ENCODE peak calls at places on chromosomes 2 and 18, in nine cellular contexts. K is K562, H is endothelial cell of umbilical vein, I is H1, M is HCT116, N is prostate gland, S is sigmoid colon, J is breast epithelium, R is Panc1. Z is an unnamed sample.

GRCh38 chr2:149413487-149413886 is 83.1 kb downstream of the LYPD6 start:
- DNase-seq in S (no peak), J (no peak), I (no peak), R (no peak), M (no peak), H (no peak), N (no peak), K (no peak), Z (no peak)

GRCh38 chr2:241842620-241843211 is 16.0 kb downstream of the PDCD1 start:
- DNase-seq in I (peak), S (peak), R (no peak), H (no peak), N (no peak), J (no peak), M (no peak), K (no peak), Z (no peak)

GRCh38 chr2:5748941-5749731 is 57.0 kb downstream of the SOX11 start:
- DNase-seq in K (no peak), R (no peak), H (no peak), I (no peak), J (peak), M (no peak), N (peak), S (no peak), Z (no peak)

GRCh38 chr2:44745460-44745859 is 196.0 kb upstream of the SIX3 start:
- DNase-seq in I (no peak), N (no peak), J (no peak), M (no peak), R (no peak), S (no peak), K (no peak), H (no peak), Z (no peak)

GRCh38 chr2:234873103-234873827 is 78.6 kb upstream of the SH3BP4 start:
- DNase-seq in R (no peak), I (no peak), K (no peak), N (no peak), M (no peak), H (no peak), S (no peak), J (no peak), Z (no peak)

GRCh38 chr2:168136392-168136977 is 110.9 kb downstream of the STK39 start:
- DNase-seq in R (peak), J (no peak), N (no peak), S (no peak), K (peak), M (peak), I (no peak), H (peak), Z (no peak)

GRCh38 chr2:219022616-219023015 is 18.7 kb downstream of the CFAP65 start:
- DNase-seq in S (peak), M (no peak), N (no peak), R (no peak), I (no peak), K (no peak), J (no peak), H (no peak), Z (no peak)

GRCh38 chr2:76679025-76679396 is 843.2 kb downstream of the LRRTM4 start:
- DNase-seq in K (no peak), J (no peak), M (no peak), S (no peak), H (no peak), I (no peak), R (no peak), N (no peak), Z (no peak)

GRCh38 chr2:207423886-207424285 is 105.9 kb upstream of the CREB1 start:
- DNase-seq in M (no peak), N (no peak), K (peak), R (no peak), I (no peak), S (no peak), H (no peak), J (no peak), Z (no peak)

GRCh38 chr18:11987527-11987926 is 6.2 kb downstream of the IMPA2 start:
- DNase-seq in I (no peak), M (no peak), N (no peak), J (no peak), R (no peak), H (no peak), S (peak), K (no peak), Z (no peak)

GRCh38 chr2:200039847-200040246 is 84.5 kb downstream of the MAIP1 start:
- DNase-seq in N (no peak), R (no peak), M (no peak), I (no peak), S (no peak), K (no peak), J (no peak), H (no peak), Z (peak)

GRCh38 chr2:106649306-106649705 is 162.1 kb downstream of the CD8B2 start:
- DNase-seq in N (no peak), J (no peak), I (no peak), R (no peak), M (no peak), H (no peak), S (no peak), K (no peak), Z (no peak)

GRCh38 chr2:71552356-71552755 is 99.0 kb downstream of the DYSF start:
- DNase-seq in M (no peak), J (no peak), K (no peak), N (no peak), S (peak), I (no peak), R (no peak), H (no peak), Z (no peak)

GRCh38 chr2:51028829-51029228 is 3.1 kb downstream of the NRXN1 start:
- DNase-seq in S (no peak), M (no peak), R (no peak), H (no peak), J (no peak), I (no peak), N (no peak), K (no peak), Z (no peak)

GRCh38 chr2:23669413-23670244 is 257.3 kb downstream of the ATAD2B start:
- DNase-seq in N (peak), K (no peak), S (peak), I (no peak), M (no peak), J (peak), H (no peak), R (no peak), Z (no peak)

GRCh38 chr2:46958431-46959017 is 42.9 kb upstream of the MCFD2 start:
- DNase-seq in S (no peak), I (no peak), M (no peak), H (no peak), N (no peak), J (no peak), K (no peak), R (no peak), Z (no peak)

GRCh38 chr18:9468998-9469397 is 6.3 kb upstream of the RALBP1 start:
- DNase-seq in H (no peak), N (no peak), J (no peak), K (no peak), S (no peak), I (no peak), R (no peak), M (no peak), Z (no peak)

GRCh38 chr2:40097691-40098376 is 318.8 kb upstream of the THUMPD2 start:
- DNase-seq in M (no peak), K (no peak), R (peak), J (no peak), N (no peak), H (no peak), I (no peak), S (no peak), Z (no peak)

GRCh38 chr2:20939786-20940480 is 103.9 kb downstream of the APOB start:
- DNase-seq in I (no peak), R (no peak), N (peak), S (no peak), J (no peak), H (no peak), M (no peak), K (no peak), Z (no peak)

GRCh38 chr2:239361311-239361642 is 39.5 kb downstream of the HDAC4 start:
- DNase-seq in S (peak), H (no peak), N (no peak), R (no peak), K (peak), I (no peak), M (no peak), J (no peak), Z (no peak)

GRCh38 chr18:73316513-73316912 is 448.7 kb upstream of the NETO1 start:
- DNase-seq in J (no peak), I (no peak), N (no peak), R (no peak), K (no peak), M (no peak), S (no peak), H (no peak), Z (no peak)

GRCh38 chr2:191637182-191638078 is 40.5 kb upstream of the NABP1 start:
- DNase-seq in I (no peak), M (peak), H (peak), J (no peak), R (peak), N (no peak), S (no peak), K (peak), Z (no peak)

GRCh38 chr18:77632738-77633137 is 383.1 kb downstream of the GALR1 start:
- DNase-seq in S (no peak), H (no peak), J (no peak), R (no peak), M (no peak), I (no peak), K (no peak), N (no peak), Z (no peak)

GRCh38 chr18:77635858-77636257 is 386.2 kb downstream of the GALR1 start:
- DNase-seq in N (no peak), I (no peak), M (no peak), H (no peak), K (no peak), J (no peak), S (no peak), R (no peak), Z (no peak)

GRCh38 chr18:77634495-77634894 is 384.8 kb downstream of the GALR1 start:
- DNase-seq in R (no peak), N (no peak), K (no peak), J (no peak), S (no peak), I (no peak), M (no peak), H (no peak), Z (no peak)

GRCh38 chr18:77635441-77635840 is 385.8 kb downstream of the GALR1 start:
- DNase-seq in R (no peak), K (no peak), J (no peak), S (peak), M (no peak), H (no peak), N (no peak), I (no peak), Z (no peak)
- TF ChIP-seq POLR2AphosphoS5 in R (no peak), K (no peak), J (no peak), S (no peak), M (no peak), H (no peak), N (no peak), I (no peak), Z (no peak)

DNA sequence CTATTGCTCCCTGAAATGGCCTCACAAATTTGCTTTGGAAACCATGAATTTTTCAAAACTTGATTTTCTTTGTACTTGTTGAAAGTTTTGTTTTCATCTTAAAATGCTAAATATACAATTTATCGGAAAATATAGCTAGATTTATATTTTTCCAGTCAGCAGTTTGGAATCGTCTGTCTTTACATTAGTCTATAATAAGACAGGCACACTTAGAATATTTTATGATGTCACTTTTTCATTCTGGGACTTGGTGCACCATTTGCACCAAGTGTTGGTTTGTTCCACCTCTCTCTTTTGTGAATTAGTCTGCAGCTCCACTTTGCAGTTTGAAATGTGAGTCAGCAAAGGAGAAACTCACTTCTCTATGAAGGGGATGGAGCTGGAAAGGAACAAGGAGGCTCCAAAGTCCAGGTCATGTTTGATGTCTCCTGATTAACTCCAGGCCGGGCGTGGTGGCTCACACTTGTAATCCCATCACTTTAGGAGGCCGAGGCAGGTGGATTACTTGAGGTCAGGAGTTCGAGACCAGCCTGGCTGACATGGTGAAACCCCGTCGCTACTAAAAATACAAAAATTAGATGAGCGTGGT is 63.8 kb upstream of the RTN4 start:
- DNase-seq in S (no peak), J (no peak), H (no peak), M (no peak), R (no peak), K (no peak), I (no peak), N (no peak), Z (no peak)
- H3K27ac ChIP-seq in S (peak), J (peak), H (no peak), M (no peak), R (no peak), K (peak), I (no peak), N (no peak), Z (no peak)

GRCh38 chr18:45636110-45636509 is 20.8 kb downstream of the SLC14A2 start:
- DNase-seq in H (no peak), N (no peak), S (no peak), M (no peak), J (no peak), I (no peak), R (no peak), K (no peak), Z (no peak)
- TF ChIP-seq POLR2AphosphoS5 in H (no peak), N (no peak), S (no peak), M (no peak), J (no peak), I (no peak), R (no peak), K (no peak), Z (no peak)

DNA sequence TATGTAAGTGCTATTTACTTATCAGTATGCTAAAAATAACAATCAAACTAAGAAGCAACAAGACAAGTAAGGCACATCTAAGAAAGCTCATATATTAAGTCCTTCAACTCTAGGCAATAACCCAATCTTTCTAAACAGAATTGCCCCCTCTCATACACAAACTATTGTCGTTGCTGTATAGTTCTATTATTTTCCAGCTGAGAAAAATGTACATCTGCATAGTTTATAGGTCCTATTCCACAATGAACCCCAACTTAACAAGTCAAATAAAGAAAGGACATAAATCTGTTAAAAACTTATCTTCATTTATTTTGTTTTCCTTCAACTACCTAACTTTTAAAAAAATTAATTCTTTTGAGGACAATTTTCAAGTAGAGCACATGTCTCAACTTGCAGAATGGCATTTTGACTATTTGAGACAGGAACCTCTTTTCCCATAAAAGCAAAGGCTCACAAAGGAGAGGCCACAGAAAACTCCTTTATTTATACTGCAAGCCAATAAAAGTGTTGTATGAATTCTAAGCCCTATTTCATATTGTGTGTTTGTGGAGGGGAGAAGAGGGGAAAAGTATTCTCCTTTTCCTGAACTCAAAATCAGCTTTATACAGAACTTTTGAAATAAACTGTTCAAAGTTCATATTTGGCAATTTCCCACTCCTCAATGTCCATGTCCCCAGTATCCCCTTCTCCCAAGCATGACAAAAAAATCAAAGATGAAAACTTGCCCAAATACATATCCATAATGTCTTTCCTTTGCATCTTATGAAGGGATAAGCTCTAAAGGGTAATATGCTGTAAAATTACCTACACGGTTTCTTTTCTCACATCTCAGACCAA is 37.4 kb downstream of the RTN4 start:
- DNase-seq in I (no peak), R (no peak), N (peak), J (no peak), K (no peak), H (peak), M (no peak), S (no peak), Z (no peak)
- H3K27ac ChIP-seq in I (no peak), R (peak), N (peak), J (peak), K (peak), H (no peak), M (no peak), S (peak), Z (peak)

GRCh38 chr2:48137829-48138228 is 231.5 kb upstream of the FBXO11 start:
- DNase-seq in M (no peak), K (no peak), N (no peak), S (no peak), I (no peak), J (no peak), H (no peak), R (no peak), Z (no peak)

GRCh38 chr2:48134704-48135103 is 228.4 kb upstream of the FBXO11 start:
- DNase-seq in R (no peak), M (no peak), K (peak), J (no peak), S (no peak), N (no peak), H (no peak), I (no peak), Z (no peak)

GRCh38 chr2:48131503-48132293 is 225.4 kb upstream of the FBXO11 start:
- DNase-seq in J (no peak), H (no peak), S (no peak), M (no peak), K (no peak), R (no peak), N (no peak), I (no peak), Z (no peak)

GRCh38 chr2:48138898-48139297 is 232.6 kb upstream of the FBXO11 start:
- DNase-seq in N (no peak), H (no peak), K (no peak), I (no peak), R (no peak), J (no peak), M (no peak), S (no peak), Z (no peak)

DNA sequence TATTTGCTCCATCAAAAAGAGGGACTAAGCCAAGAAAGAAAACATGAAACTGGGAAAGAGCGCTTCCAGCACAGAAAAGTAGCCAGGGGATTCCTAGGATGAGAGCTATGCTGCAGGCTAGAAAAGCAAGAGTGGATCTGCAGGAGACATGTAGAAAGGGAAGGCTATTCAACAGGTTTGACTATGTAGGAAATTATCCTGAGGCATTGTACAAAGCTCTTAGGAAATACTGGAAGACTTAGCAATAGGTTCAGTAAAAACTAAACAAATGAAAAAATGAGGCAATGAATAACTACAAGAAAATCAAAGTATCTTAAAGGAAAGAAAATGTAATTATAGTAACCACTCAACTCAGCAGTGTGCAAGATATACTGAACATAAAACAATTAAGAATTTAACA is 229.5 kb upstream of the FBXO11 start:
- DNase-seq in N (no peak), J (no peak), S (no peak), I (no peak), R (no peak), H (no peak), M (no peak), K (no peak), Z (no peak)
- TF ChIP-seq POLR2AphosphoS5 in N (no peak), J (no peak), S (no peak), I (no peak), R (no peak), H (no peak), M (no peak), K (no peak), Z (no peak)

Z was measured in SK-N-MC.